ENCODE peak calls at places on chromosome 13, in eight cellular contexts. M is neural progenitor cell, K is A549, O is aorta, R is caudate nucleus, P is H9, B is Peyer's patch, L is left ventricle myocardium inferior. W is an unnamed sample.

GRCh38 chr13:110307697-110308376 is 753 bp downstream of the COL4A2 start:
- DNase-seq in M (peak), B (no peak), K (peak), L (no peak), P (peak), R (no peak), O (no peak), W (no peak)

GRCh38 chr13:38366954-38367645 is 17.4 kb downstream of the UFM1 start:
- DNase-seq in B (no peak), K (no peak), P (no peak), L (no peak), O (no peak), M (no peak), R (no peak), W (no peak)

GRCh38 chr13:44051923-44052322 is 172.2 kb downstream of the LACC1 start:
- DNase-seq in K (peak), P (no peak), O (no peak), R (no peak), L (no peak), B (no peak), M (no peak), W (no peak)

GRCh38 chr13:46160474-46161066 is 21.4 kb downstream of the LCP1 start:
- DNase-seq in O (no peak), B (no peak), K (peak), P (no peak), L (no peak), R (peak), M (peak), W (no peak)

GRCh38 chr13:47168086-47168485 is 271.2 kb upstream of the HTR2A start:
- DNase-seq in K (no peak), B (no peak), M (no peak), L (no peak), R (no peak), O (no peak), P (no peak), W (no peak)

GRCh38 chr13:53191091-53191490 is 162.5 kb downstream of the OLFM4 start:
- DNase-seq in K (no peak), M (peak), B (no peak), L (no peak), O (no peak), P (peak), R (no peak), W (no peak)

GRCh38 chr13:40568672-40569350 is 97.6 kb downstream of the FOXO1 start:
- DNase-seq in M (no peak), B (no peak), K (no peak), P (no peak), L (no peak), O (no peak), R (no peak), W (no peak)

GRCh38 chr13:95185851-95186250 is 115.4 kb downstream of the ABCC4 start:
- DNase-seq in O (no peak), K (no peak), M (no peak), P (no peak), B (peak), L (no peak), R (no peak), W (no peak)

GRCh38 chr13:108595416-108596257 is 33.8 kb upstream of the MYO16 start:
- DNase-seq in O (no peak), M (peak), P (no peak), R (no peak), L (no peak), B (no peak), K (no peak), W (no peak)

DNA sequence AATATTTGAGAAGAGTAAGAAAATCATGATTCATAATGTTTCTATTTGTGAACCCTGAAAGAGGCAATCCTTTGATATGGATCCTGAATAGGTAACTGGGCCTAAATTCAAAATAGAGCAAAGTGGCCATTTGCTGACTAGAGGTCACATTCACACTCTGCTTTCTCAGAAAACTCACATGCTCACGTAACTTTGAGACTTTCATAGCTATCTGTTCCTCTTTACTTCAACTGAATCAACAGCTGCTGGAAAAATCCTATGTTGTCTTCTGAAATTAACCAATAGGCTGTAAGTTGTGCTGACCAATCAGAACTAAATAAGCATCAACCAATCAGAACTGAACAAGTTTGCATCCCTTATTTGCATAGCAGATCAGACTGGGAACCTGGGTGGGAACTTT is 24.0 kb upstream of the TBC1D4 start:
- DNase-seq in B (no peak), O (no peak), M (no peak), R (no peak), L (no peak), K (no peak), P (no peak), W (no peak)
- H3K27ac ChIP-seq in B (no peak), O (no peak), M (no peak), R (no peak), L (no peak), K (no peak), P (no peak), W (no peak)

GRCh38 chr13:113833111-113833830 is 30.6 kb downstream of the GAS6 start:
- DNase-seq in R (no peak), M (no peak), P (no peak), K (no peak), O (no peak), L (peak), B (no peak), W (no peak)

GRCh38 chr13:113832631-113833030 is 31.2 kb downstream of the GAS6 start:
- DNase-seq in B (no peak), K (no peak), M (no peak), O (no peak), P (no peak), R (no peak), L (peak), W (no peak)

GRCh38 chr13:113836917-113837553 is 26.8 kb downstream of the GAS6 start:
- DNase-seq in B (no peak), P (no peak), M (no peak), L (peak), R (no peak), K (peak), O (no peak), W (peak)

GRCh38 chr13:113835461-113836274 is 28.2 kb downstream of the GAS6 start:
- DNase-seq in R (no peak), O (no peak), M (no peak), P (no peak), B (no peak), L (peak), K (peak), W (no peak)

DNA sequence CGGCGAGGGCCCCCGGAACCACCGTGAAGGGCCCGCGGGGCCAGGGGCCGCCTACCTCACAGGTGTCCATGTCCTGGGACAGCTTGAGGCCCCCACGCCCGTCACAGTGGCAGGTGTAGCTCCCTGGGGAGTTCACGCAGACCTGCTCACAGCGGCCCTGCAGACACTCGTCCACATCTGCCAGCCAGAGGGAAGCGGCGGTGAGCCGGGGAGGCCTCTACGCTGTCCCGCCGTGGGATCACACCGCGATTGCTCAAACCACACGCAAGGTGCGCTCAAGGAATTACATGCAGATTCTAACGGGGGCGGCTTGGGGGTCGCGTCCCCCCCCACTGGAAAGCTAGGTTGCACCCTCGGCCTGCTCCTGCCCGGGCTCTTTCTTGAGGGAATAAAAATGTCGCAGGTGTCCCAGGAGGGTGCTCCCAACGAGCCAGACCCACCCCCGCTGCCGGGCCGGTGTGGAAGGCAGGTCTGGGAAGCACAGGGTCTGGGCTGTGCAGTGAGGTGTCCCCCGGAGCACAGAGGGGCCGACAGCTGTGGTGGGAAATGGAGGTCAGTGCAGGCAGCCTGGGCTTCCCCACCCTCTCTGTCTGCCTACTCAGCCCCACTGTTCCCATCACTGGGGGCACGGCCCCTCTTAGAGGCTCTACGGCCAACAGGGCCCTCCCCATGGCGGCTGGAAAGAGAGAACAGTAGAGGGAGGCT is 29.2 kb downstream of the GAS6 start:
- DNase-seq in B (no peak), O (peak), L (peak), M (no peak), K (no peak), R (no peak), P (no peak), W (no peak)
- H3K27ac ChIP-seq in B (no peak), O (no peak), L (no peak), M (no peak), K (peak), R (no peak), P (no peak), W (peak)

GRCh38 chr13:101520672-101521071 is 68.2 kb downstream of the ITGBL1 start:
- DNase-seq in M (peak), R (no peak), L (no peak), B (no peak), K (no peak), P (no peak), O (no peak), W (no peak)
- H3K27ac ChIP-seq in M (no peak), R (no peak), L (no peak), B (no peak), K (no peak), P (no peak), O (no peak), W (no peak)

GRCh38 chr13:41643502-41643901 is 186.2 kb downstream of the RGCC start:
- DNase-seq in L (no peak), K (no peak), B (no peak), O (no peak), R (no peak), M (no peak), P (no peak), W (no peak)

GRCh38 chr13:41649659-41650058 is 192.3 kb downstream of the RGCC start:
- DNase-seq in P (no peak), R (no peak), K (peak), B (no peak), O (no peak), M (peak), L (no peak), W (no peak)

GRCh38 chr13:41648314-41648935 is 191.1 kb downstream of the RGCC start:
- DNase-seq in O (no peak), L (no peak), B (no peak), P (no peak), K (peak), R (no peak), M (no peak), W (no peak)

GRCh38 chr13:41644742-41645141 is 187.4 kb downstream of the RGCC start:
- DNase-seq in O (no peak), K (no peak), R (no peak), B (no peak), P (no peak), L (no peak), M (no peak), W (no peak)

DNA sequence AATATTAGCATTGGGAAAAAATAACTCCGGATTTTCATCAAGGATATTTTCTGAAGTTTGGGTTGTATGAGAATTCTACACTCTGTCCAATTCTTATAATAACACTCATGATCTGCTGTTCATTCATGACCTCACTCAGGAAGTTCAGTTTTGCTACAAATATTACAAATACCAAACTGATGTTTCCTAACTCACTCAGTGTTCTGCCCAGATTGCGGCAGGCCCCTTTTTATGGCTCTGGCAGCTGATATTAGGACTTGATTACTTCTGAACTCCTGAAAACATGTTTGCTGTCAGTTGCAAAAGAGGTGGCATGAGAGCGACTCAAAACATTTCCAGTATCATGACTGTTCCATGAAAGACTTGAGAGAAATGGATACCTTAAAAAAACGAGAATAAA is 188.0 kb downstream of the RGCC start:
- DNase-seq in K (peak), O (no peak), P (no peak), B (no peak), L (no peak), R (no peak), M (no peak), W (no peak)
- H3K27ac ChIP-seq in K (peak), O (peak), P (no peak), B (no peak), L (peak), R (no peak), M (no peak), W (peak)

GRCh38 chr13:24503376-24503690 is 9.2 kb downstream of the PARP4 start:
- DNase-seq in B (no peak), P (no peak), O (no peak), L (no peak), K (no peak), R (no peak), M (no peak), W (no peak)
- H3K27ac ChIP-seq in B (no peak), P (no peak), O (no peak), L (peak), K (peak), R (no peak), M (no peak), W (peak)

GRCh38 chr13:71525004-71525403 is 342.0 kb downstream of the DACH1 start:
- DNase-seq in M (no peak), B (no peak), P (no peak), O (no peak), L (no peak), R (no peak), K (no peak), W (no peak)
- H3K27ac ChIP-seq in M (no peak), B (no peak), P (no peak), O (no peak), L (peak), R (no peak), K (no peak), W (no peak)

GRCh38 chr13:33193428-33193974 is 92.1 kb downstream of the STARD13 start:
- DNase-seq in P (no peak), L (no peak), K (no peak), B (no peak), M (peak), R (no peak), O (no peak), W (no peak)

GRCh38 chr13:33194820-33195692 is 90.5 kb downstream of the STARD13 start:
- DNase-seq in M (no peak), B (no peak), P (no peak), K (peak), O (no peak), R (no peak), L (no peak), W (no peak)

GRCh38 chr13:33188093-33188882 is 97.3 kb downstream of the STARD13 start:
- DNase-seq in M (no peak), R (no peak), B (no peak), K (no peak), L (no peak), O (no peak), P (no peak), W (no peak)

GRCh38 chr13:33189470-33189869 is 96.1 kb downstream of the STARD13 start:
- DNase-seq in B (no peak), K (no peak), O (no peak), R (no peak), P (no peak), M (no peak), L (no peak), W (no peak)

GRCh38 chr13:33191425-33192221 is 93.9 kb downstream of the STARD13 start:
- DNase-seq in K (no peak), B (no peak), R (no peak), M (no peak), P (no peak), L (no peak), O (no peak), W (no peak)
- H3K27ac ChIP-seq in K (no peak), B (no peak), R (no peak), M (no peak), P (no peak), L (peak), O (peak), W (no peak)

W was measured in RWPE2.